ENCODE peak calls at places on chromosomes 1 and 21, in seven cellular contexts. Q is PC-3, Z is GM23248, M is GM23338, H is neural progenitor cell, U is A549, C is GM12878. W is an unnamed sample.

GRCh38 chr1:150009604-150010387 is 730 bp downstream of the OTUD7B start:
- DNase-seq in Q (peak; percentile 79), Z (peak; percentile 95), M (peak; percentile 66), H (peak; percentile 67), U (peak; percentile 35), C (no peak), W (peak; percentile 78)

GRCh38 chr1:54069792-54070548 is 16.6 kb downstream of the TCEANC2 start:
- DNase-seq in Q (peak; percentile 75), Z (peak; percentile 72), M (peak; percentile 56), H (peak; percentile 30), U (peak; percentile 65), C (no peak), W (peak; percentile 66)

GRCh38 chr1:53260631-53261247 is 22.4 kb upstream of the MAGOH start:
- DNase-seq in Q (no peak), Z (no peak), M (no peak), H (no peak), U (no peak), C (no peak), W (no peak)

GRCh38 chr1:19622204-19622603 is 21.9 kb upstream of the NBL1 start:
- DNase-seq in Q (no peak), Z (peak; percentile 90), M (no peak), H (no peak), U (no peak), C (no peak), W (no peak)

GRCh38 chr1:178490136-178490535 is 6.6 kb downstream of the CLEC20A start:
- DNase-seq in Q (no peak), Z (no peak), M (no peak), H (no peak), U (no peak), C (no peak), W (no peak)

GRCh38 chr1:29379438-29380073 is 143.2 kb downstream of the PTPRU start:
- DNase-seq in Q (peak; percentile 66), Z (peak; percentile 38), M (peak; percentile 89), H (peak; percentile 72), U (no peak), C (peak; percentile 2), W (no peak)

GRCh38 chr1:97033949-97034348 is 312.4 kb downstream of the PTBP2 start:
- DNase-seq in Q (no peak), Z (no peak), M (no peak), H (no peak), U (no peak), C (no peak), W (no peak)

GRCh38 chr1:45230537-45230936 is 24.1 kb upstream of the ZSWIM5 start:
- DNase-seq in Q (peak; percentile 40), Z (no peak), M (peak; percentile 16), H (no peak), U (no peak), C (no peak), W (no peak)

GRCh38 chr1:154501423-154502065 is 475 bp upstream of the TDRD10 start:
- DNase-seq in Q (no peak), Z (peak; percentile 44), M (peak; percentile 68), H (peak; percentile 58), U (no peak), C (no peak), W (peak; percentile 48)

GRCh38 chr1:178579562-178579961 is 66.7 kb downstream of the TEX35 start:
- DNase-seq in Q (no peak), Z (no peak), M (no peak), H (no peak), U (no peak), C (peak; percentile 33), W (no peak)

GRCh38 chr1:43799656-43800629 is 92.6 kb downstream of the ST3GAL3 start:
- DNase-seq in Q (no peak), Z (peak; percentile 82), M (no peak), H (peak; percentile 42), U (no peak), C (no peak), W (no peak)

GRCh38 chr21:45308211-45309068 is 20.7 kb upstream of the POFUT2 start:
- DNase-seq in Q (no peak), Z (no peak), M (no peak), H (no peak), U (no peak), C (no peak), W (peak; percentile 78)

GRCh38 chr1:171422489-171422888 is 62.8 kb upstream of the PRRC2C start:
- DNase-seq in Q (peak; percentile 61), Z (peak; percentile 57), M (no peak), H (no peak), U (no peak), C (no peak), W (no peak)

GRCh38 chr1:43994794-43995790 is 3.7 kb downstream of the CCDC24 start:
- DNase-seq in Q (peak; percentile 49), Z (peak; percentile 63), M (peak; percentile 87), H (peak; percentile 51), U (peak; percentile 36), C (no peak), W (peak; percentile 69)

GRCh38 chr1:178976541-178976940 is 49.2 kb upstream of the FAM20B start:
- DNase-seq in Q (no peak), Z (no peak), M (no peak), H (no peak), U (no peak), C (no peak), W (no peak)

GRCh38 chr1:210440081-210440480 is 111.4 kb downstream of the HHAT start:
- DNase-seq in Q (no peak), Z (no peak), M (no peak), H (no peak), U (no peak), C (no peak), W (no peak)

GRCh38 chr1:168509204-168509603 is 34.6 kb downstream of the XCL2 start:
- DNase-seq in Q (no peak), Z (no peak), M (no peak), H (no peak), U (no peak), C (no peak), W (no peak)

GRCh38 chr1:38296047-38296446 is 249.5 kb upstream of the POU3F1 start:
- DNase-seq in Q (no peak), Z (no peak), M (no peak), H (no peak), U (no peak), C (no peak), W (no peak)

DNA sequence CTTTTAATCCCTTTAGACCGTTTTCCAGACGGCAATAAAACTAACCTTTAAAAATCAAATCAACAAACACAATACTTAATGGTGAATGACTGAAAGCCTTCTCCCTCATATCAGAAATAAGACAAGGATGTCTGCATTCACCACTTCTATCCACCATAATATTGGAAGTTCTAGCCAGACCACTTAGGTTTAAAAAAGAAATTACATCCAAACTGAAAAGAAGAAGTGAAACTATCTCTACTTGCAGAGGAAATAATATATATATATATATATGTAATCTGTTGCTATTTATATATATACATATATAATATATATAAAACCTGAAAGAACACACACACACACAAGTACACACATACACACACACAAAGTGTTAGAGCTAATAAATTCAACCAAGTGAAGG is 100.4 kb downstream of the BRINP3 start:
- DNase-seq in Q (no peak), Z (no peak), M (no peak), H (no peak), U (no peak), C (no peak), W (no peak)
- H3K4me2 ChIP-seq in Q (no peak overlapping the region), Z (no peak overlapping the region), M (no peak overlapping the region), H (no peak overlapping the region), U (no peak overlapping the region), C (peak overlapping the region; percentile 17), W (no peak overlapping the region)

DNA sequence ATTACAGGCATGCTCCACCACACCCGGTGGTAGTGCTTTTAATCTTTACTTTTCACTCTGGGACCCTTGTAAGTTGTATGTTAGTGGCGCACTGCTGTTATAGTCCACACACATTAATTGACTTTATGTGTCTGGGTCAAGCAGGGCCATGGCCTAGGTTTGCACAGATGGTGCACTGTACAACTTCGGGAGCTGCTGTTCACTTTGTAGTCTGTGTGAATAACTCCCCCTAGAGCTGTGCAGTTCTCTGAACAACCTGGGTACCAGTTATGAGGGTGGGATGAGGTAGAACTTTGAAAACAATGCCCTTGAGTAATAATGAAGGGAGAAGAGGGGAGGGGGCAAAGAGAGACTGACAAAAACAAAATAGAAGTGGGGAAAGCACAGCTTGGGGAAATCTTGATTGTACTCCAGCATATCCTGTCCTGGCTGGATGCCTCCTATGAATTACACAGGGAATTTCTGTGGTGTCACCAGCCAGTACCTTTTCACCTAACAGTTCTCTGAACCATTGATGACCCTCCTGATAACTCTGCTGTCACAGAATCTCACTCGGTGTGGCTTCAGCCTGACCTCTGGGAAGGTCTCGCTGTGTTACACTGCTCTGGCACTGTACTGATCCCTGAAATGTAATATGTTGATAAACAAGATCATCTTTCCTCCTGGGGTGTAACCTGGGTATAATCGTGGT is 2.2 kb downstream of the PTGFRN start:
- DNase-seq in Q (no peak), Z (no peak), M (no peak), H (no peak), U (no peak), C (no peak), W (no peak)
- H3K4me2 ChIP-seq in Q (peak overlapping the region; percentile 88), Z (no peak overlapping the region), M (peak overlapping the region; percentile 100), H (peak overlapping the region; percentile 95), U (peak overlapping the region; percentile 85), C (no peak overlapping the region), W (peak overlapping the region; percentile 81)

GRCh38 chr1:94819584-94819944 is 593 bp upstream of the SLC44A3 start:
- DNase-seq in Q (no peak), Z (no peak), M (peak; percentile 38), H (no peak), U (no peak), C (no peak), W (no peak)

GRCh38 chr1:94819945-94820746 is at the start of gene SLC44A3:
- DNase-seq in Q (peak; percentile 60), Z (peak; percentile 73), M (peak; percentile 84), H (peak; percentile 82), U (peak; percentile 35), C (no peak), W (peak; percentile 85)

GRCh38 chr1:94821636-94822305 is 1.6 kb downstream of the SLC44A3 start:
- DNase-seq in Q (peak; percentile 9), Z (no peak), M (no peak), H (no peak), U (no peak), C (no peak), W (peak; percentile 29)

GRCh38 chr1:94823116-94823515 is 3.0 kb downstream of the SLC44A3 start:
- DNase-seq in Q (peak; percentile 66), Z (no peak), M (no peak), H (no peak), U (no peak), C (no peak), W (no peak)

GRCh38 chr1:94820918-94821317 is 761 bp downstream of the SLC44A3 start:
- DNase-seq in Q (peak; percentile 36), Z (no peak), M (no peak), H (no peak), U (no peak), C (no peak), W (no peak)
- H3K4me2 ChIP-seq in Q (peak overlapping the region; percentile 90), Z (no peak overlapping the region), M (peak overlapping the region; percentile 81), H (peak overlapping the region; percentile 98), U (peak overlapping the region; percentile 89), C (no peak overlapping the region), W (peak overlapping the region; percentile 84)

DNA sequence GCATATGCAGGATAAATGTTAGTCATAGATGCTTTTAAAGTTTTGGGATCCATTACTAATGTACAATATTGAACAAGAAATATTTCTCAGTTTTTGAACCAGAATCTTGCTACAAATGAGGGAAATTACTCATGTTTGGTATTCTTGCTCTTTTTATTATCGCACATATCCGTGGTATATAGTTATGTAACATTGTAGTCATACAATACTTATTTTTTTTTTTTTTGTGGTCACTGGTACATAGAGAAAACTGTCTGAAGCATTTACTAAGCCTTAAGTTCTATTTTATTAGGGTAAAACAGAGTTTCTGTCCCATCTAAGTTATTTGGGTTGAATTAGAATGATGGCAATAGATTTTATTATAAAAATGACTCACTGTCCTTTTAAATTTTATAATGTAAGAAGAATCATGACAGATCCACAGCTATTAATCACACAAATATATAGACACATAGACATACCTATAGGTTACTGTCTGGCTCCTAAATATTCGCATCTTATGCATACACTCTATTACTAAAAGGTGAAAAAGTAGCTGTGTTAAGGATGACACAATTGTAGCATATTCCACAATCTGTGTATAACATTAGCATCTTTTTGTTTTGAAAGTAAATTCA is 18.0 kb upstream of the PRKAA2 start:
- DNase-seq in Q (no peak), Z (peak; percentile 50), M (no peak), H (no peak), U (no peak), C (no peak), W (no peak)
- H3K4me2 ChIP-seq in Q (peak overlapping the region; percentile 58), Z (peak overlapping the region; percentile 66), M (no peak overlapping the region), H (no peak overlapping the region), U (peak overlapping the region; percentile 61), C (no peak overlapping the region), W (no peak overlapping the region)

W was measured in hepatocyte.